ENCODE peak calls at places on chromosomes 13 and 19, in seven cellular contexts. P, L, S, I, R, F and T are unnamed samples.

GRCh38 chr13:77988355-77988754 is 69.7 kb upstream of the EDNRB start:
- DNase-seq in P (no peak), L (no peak), S (no peak), I (no peak), R (no peak), F (no peak), T (no peak)

GRCh38 chr19:35043906-35044305 is 2.4 kb downstream of the HPN start:
- DNase-seq in P (no peak), L (no peak), S (no peak), I (no peak), R (no peak), F (no peak), T (no peak)

GRCh38 chr13:99655351-99656091 is 154.2 kb downstream of the TM9SF2 start:
- DNase-seq in P (no peak), L (no peak), S (peak; percentile 58), I (peak; percentile 78), R (no peak), F (peak; percentile 5), T (no peak)

GRCh38 chr13:107271226-107271625 is 703.3 kb upstream of the ARGLU1 start:
- DNase-seq in P (no peak), L (no peak), S (no peak), I (peak; percentile 41), R (no peak), F (no peak), T (peak; percentile 52)

GRCh38 chr19:35134601-35135091 is at the start of gene LGI4:
- DNase-seq in P (no peak), L (no peak), S (no peak), I (no peak), R (no peak), F (no peak), T (no peak)

GRCh38 chr19:38975214-38975860 is at the start of gene FBXO17:
- DNase-seq in P (peak; percentile 75), L (no peak), S (no peak), I (peak; percentile 40), R (no peak), F (peak; percentile 56), T (no peak)

GRCh38 chr19:2578391-2578826 is 102.5 kb downstream of the GADD45B start:
- DNase-seq in P (no peak), L (no peak), S (peak; percentile 86), I (peak; percentile 40), R (no peak), F (no peak), T (peak; percentile 44)

GRCh38 chr19:17338440-17339078 is 1.2 kb downstream of the GTPBP3 start:
- DNase-seq in P (no peak), L (no peak), S (no peak), I (no peak), R (no peak), F (no peak), T (no peak)

GRCh38 chr19:20661150-20661819 is at the start of gene ZNF626:
- DNase-seq in P (peak; percentile 99), L (peak; percentile 75), S (peak; percentile 97), I (peak; percentile 98), R (peak; percentile 89), F (peak; percentile 91), T (peak; percentile 92)

GRCh38 chr13:38228322-38228721 is 121.3 kb upstream of the UFM1 start:
- DNase-seq in P (no peak), L (no peak), S (no peak), I (no peak), R (no peak), F (no peak), T (no peak)

GRCh38 chr19:13208964-13209796 is 59.0 kb downstream of the IER2 start:
- DNase-seq in P (no peak), L (no peak), S (no peak), I (no peak), R (no peak), F (no peak), T (no peak)

GRCh38 chr13:112146073-112146360 is 79.1 kb downstream of the SOX1 start:
- DNase-seq in P (no peak), L (no peak), S (no peak), I (no peak), R (no peak), F (no peak), T (no peak)

DNA sequence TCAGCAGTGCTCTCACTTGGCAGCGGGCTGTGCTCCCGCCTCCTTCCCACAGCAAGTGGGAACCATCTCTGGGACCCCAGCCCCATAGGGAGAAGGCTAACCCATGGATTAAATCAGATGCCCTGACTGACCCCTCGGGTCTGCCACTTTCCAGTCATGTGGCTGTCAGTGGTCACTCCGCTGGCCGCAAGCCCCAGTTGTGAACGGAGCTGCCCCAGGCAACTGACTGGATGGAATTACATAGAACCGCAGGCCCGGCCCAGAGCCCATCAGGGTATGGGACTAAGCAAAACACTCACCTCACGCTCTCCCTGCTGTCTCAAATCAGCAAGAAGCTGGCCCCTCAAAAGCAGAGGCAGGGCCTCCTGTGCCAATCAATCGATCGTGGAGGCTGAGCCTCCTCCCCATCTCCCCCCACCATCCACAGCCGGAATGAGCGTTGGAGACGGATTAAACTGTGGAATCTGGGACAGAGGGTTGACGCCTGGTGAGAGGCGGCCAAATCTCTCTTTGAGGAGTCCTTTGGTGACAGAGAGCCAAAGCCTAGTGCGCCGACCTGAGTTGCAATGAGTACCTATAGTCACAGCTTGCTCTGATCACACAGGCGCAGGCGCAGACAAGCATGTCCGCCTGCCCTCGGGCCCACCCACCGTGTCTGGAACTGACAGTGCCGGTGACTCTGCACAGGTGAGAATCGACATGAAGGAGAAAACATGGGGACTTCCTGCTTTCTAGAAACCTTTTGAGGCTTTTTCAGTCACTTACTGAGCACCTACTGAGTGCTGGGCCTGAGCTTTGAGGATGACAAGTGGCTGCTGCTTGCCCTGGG is 38.7 kb downstream of the PBX4 start:
- DNase-seq in P (no peak), L (no peak), S (peak; percentile 54), I (no peak), R (no peak), F (no peak), T (no peak)
- H3K4me3 ChIP-seq in P (no peak overlapping the region), L (no peak overlapping the region), S (no peak overlapping the region), I (no peak overlapping the region), R (no peak overlapping the region), F (no peak overlapping the region), T (no peak overlapping the region)

GRCh38 chr13:109785892-109786450 is 412 bp downstream of the IRS2 start:
- DNase-seq in P (no peak), L (no peak), S (no peak), I (no peak), R (no peak), F (no peak), T (no peak)
- H3K4me3 ChIP-seq in P (peak overlapping the region; percentile 91), L (peak overlapping the region; percentile 78), S (peak overlapping the region; percentile 80), I (peak overlapping the region; percentile 61), R (no peak overlapping the region), F (peak overlapping the region; percentile 72), T (peak overlapping the region; percentile 77)

GRCh38 chr13:48446454-48446853 is 33.5 kb upstream of the LPAR6 start:
- DNase-seq in P (no peak), L (no peak), S (no peak), I (peak; percentile 52), R (no peak), F (peak; percentile 83), T (peak; percentile 28)

GRCh38 chr13:48449656-48450055 is 36.7 kb upstream of the LPAR6 start:
- DNase-seq in P (no peak), L (peak; percentile 77), S (no peak), I (no peak), R (no peak), F (no peak), T (no peak)

GRCh38 chr13:48443442-48444208 is 30.7 kb upstream of the LPAR6 start:
- DNase-seq in P (no peak), L (no peak), S (no peak), I (no peak), R (no peak), F (no peak), T (no peak)

GRCh38 chr13:48448963-48449614 is 36.2 kb upstream of the LPAR6 start:
- DNase-seq in P (no peak), L (peak; percentile 44), S (no peak), I (no peak), R (no peak), F (peak; percentile 54), T (peak; percentile 35)

DNA sequence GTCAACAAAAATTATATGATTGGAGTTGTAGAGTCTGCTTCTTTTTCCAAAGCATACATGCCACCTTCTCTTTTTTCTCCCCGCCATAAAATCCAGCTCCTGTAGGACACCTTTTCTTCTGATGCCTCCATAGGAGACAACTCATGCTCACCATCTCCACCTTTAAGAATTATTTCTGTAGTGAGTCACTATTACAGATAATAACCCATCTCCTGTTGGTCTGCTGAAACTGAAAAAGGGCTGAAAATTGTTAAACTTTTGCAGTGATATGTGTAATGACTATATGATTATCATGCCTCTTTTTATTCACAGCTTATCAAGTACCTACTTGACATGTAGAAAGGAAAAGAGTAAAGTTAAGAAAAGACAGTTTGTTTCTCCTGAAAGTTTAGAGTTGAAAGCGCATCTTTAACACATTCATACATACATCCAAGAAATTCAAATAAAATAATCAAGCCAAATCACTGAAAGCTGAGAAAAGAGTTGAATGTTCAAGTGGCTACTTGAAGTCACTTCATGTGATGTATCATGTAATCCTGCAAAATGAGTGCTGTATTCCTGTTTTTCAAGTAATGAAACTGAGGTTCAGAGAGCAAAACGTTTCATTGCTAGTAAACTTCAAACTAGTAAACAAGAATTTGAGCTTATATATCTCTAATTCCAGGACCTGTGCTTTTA is 35.5 kb upstream of the LPAR6 start:
- DNase-seq in P (no peak), L (peak; percentile 24), S (no peak), I (no peak), R (no peak), F (no peak), T (no peak)
- H3K4me3 ChIP-seq in P (no peak overlapping the region), L (no peak overlapping the region), S (no peak overlapping the region), I (no peak overlapping the region), R (no peak overlapping the region), F (no peak overlapping the region), T (no peak overlapping the region)

GRCh38 chr19:6464070-6464873 is at the start of gene CRB3:
- DNase-seq in P (no peak), L (no peak), S (peak; percentile 31), I (no peak), R (peak; percentile 61), F (no peak), T (no peak)
- H3K4me3 ChIP-seq in P (peak within 1 kb of the TSS; percentile 19), L (no peak within 1 kb of the TSS), S (peak within 1 kb of the TSS; percentile 83), I (no peak within 1 kb of the TSS), R (peak within 1 kb of the TSS; percentile 45), F (no peak within 1 kb of the TSS), T (no peak within 1 kb of the TSS)

DNA sequence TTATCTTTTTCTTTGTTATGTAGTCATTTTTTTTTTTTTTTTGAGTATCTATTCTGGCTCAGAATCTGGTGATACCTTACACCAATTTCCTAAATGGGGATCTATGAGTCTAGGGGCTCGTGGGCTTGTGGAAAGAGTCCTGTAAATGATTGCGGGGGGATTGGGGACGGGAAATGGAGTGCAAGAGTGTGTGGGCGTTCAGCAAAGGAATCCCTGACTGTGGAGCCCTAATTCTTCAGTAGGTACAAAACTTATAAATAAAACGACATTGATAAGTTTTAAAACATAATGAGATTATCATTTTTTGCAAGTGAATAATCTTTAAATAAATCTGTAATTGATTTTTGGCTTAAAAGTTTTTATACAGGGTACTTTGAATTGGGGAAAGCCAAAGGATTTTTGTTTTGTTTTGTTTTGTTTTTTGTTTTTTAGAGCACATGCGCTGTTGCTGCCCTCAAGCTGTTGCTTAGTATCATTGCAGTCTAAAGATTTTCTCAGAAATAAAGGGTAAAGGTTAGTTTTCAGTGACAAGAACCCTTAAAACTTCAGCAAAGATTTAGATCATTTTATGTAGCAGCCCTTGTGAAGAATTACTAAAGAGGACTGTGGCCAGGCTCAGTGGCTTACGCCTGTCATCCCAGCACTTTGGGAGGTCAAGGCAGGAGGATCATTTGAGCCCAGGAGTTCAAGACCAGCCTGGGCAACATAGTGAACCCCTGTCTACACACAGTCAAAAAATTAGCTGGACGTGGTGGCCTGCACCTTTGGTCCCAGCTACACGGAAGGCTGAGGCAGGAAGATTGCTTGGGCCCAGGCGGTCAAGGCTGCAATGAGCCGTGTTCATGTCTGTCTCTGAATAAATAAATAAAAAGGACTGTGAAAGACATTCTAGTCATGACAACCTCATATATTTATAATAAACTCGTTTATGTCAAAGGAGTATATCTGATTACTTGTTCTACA is 1.7 kb downstream of the ERCC5 start:
- DNase-seq in P (peak; percentile 35), L (no peak), S (peak; percentile 1), I (peak; percentile 11), R (peak; percentile 39), F (no peak), T (no peak)
- H3K4me3 ChIP-seq in P (peak overlapping the region; percentile 93), L (peak overlapping the region; percentile 98), S (no peak overlapping the region), I (peak overlapping the region; percentile 93), R (peak overlapping the region; percentile 97), F (peak overlapping the region; percentile 96), T (peak overlapping the region; percentile 94)